ENCODE peak calls at places on chromosome 11, in four cellular contexts. One of them, this sample, is unnamed.

GRCh38 chr11:77547863-77548551 is 41.7 kb upstream of the AQP11 start:
- DNase-seq in fibroblast of pulmonary artery: peak; percentile 81
- DNase-seq in HCT116: peak; percentile 37
- DNase-seq in heart left ventricle: no peak
- DNase-seq in this sample: peak; percentile 68

GRCh38 chr11:115469361-115469760 is 34.9 kb downstream of the CADM1 start:
- DNase-seq in fibroblast of pulmonary artery: no peak
- DNase-seq in HCT116: no peak
- DNase-seq in heart left ventricle: no peak
- DNase-seq in this sample: peak; percentile 7

GRCh38 chr11:128448981-128449713 is 138.2 kb downstream of the ETS1 start:
- DNase-seq in fibroblast of pulmonary artery: no peak
- DNase-seq in HCT116: no peak
- DNase-seq in heart left ventricle: no peak
- DNase-seq in this sample: no peak

GRCh38 chr11:12455938-12456337 is 78.6 kb downstream of the PARVA start:
- DNase-seq in fibroblast of pulmonary artery: peak; percentile 60
- DNase-seq in HCT116: no peak
- DNase-seq in heart left ventricle: no peak
- DNase-seq in this sample: no peak

GRCh38 chr11:61004037-61004641 is 32.7 kb downstream of the CD6 start:
- DNase-seq in fibroblast of pulmonary artery: peak; percentile 50
- DNase-seq in HCT116: no peak
- DNase-seq in heart left ventricle: no peak
- DNase-seq in this sample: no peak

GRCh38 chr11:65791719-65792213 is 4.9 kb downstream of the OVOL1 start:
- DNase-seq in fibroblast of pulmonary artery: no peak
- DNase-seq in HCT116: no peak
- DNase-seq in heart left ventricle: peak; percentile 59
- DNase-seq in this sample: peak; percentile 80

GRCh38 chr11:73204711-73205121 is 13.4 kb upstream of the P2RY2 start:
- DNase-seq in fibroblast of pulmonary artery: no peak
- DNase-seq in HCT116: no peak
- DNase-seq in heart left ventricle: peak; percentile 70
- DNase-seq in this sample: no peak

GRCh38 chr11:60700689-60701508 is 1.5 kb downstream of the MS4A8 start:
- DNase-seq in fibroblast of pulmonary artery: peak; percentile 11
- DNase-seq in HCT116: peak; percentile 35
- DNase-seq in heart left ventricle: no peak
- DNase-seq in this sample: peak; percentile 49

GRCh38 chr11:77407613-77408012 is 66.3 kb downstream of the PAK1 start:
- DNase-seq in fibroblast of pulmonary artery: peak; percentile 85
- DNase-seq in HCT116: peak; percentile 51
- DNase-seq in heart left ventricle: no peak
- DNase-seq in this sample: no peak

GRCh38 chr11:8389034-8389996 is 125.6 kb upstream of the LMO1 start:
- DNase-seq in fibroblast of pulmonary artery: no peak
- DNase-seq in HCT116: no peak
- DNase-seq in heart left ventricle: no peak
- DNase-seq in this sample: no peak

GRCh38 chr11:2443881-2444300 is 423 bp downstream of the TRPM5 start:
- DNase-seq in fibroblast of pulmonary artery: no peak
- DNase-seq in HCT116: no peak
- DNase-seq in heart left ventricle: peak; percentile 60
- DNase-seq in this sample: no peak

GRCh38 chr11:99631618-99632017 is 610.9 kb downstream of the CNTN5 start:
- DNase-seq in fibroblast of pulmonary artery: no peak
- DNase-seq in HCT116: no peak
- DNase-seq in heart left ventricle: no peak
- DNase-seq in this sample: no peak

GRCh38 chr11:35796542-35796941 is 134.0 kb downstream of the TRIM44 start:
- DNase-seq in fibroblast of pulmonary artery: peak; percentile 39
- DNase-seq in HCT116: no peak
- DNase-seq in heart left ventricle: no peak
- DNase-seq in this sample: no peak

GRCh38 chr11:86802601-86803051 is 2.3 kb downstream of the PRSS23 start:
- DNase-seq in fibroblast of pulmonary artery: peak; percentile 68
- DNase-seq in HCT116: peak; percentile 53
- DNase-seq in heart left ventricle: no peak
- DNase-seq in this sample: no peak

GRCh38 chr11:119693253-119693815 is 35.7 kb downstream of the NECTIN1 start:
- DNase-seq in fibroblast of pulmonary artery: no peak
- DNase-seq in HCT116: no peak
- DNase-seq in heart left ventricle: no peak
- DNase-seq in this sample: no peak

GRCh38 chr11:116193321-116194114 is 579.3 kb downstream of the BUD13 start:
- DNase-seq in fibroblast of pulmonary artery: peak; percentile 55
- DNase-seq in HCT116: no peak
- DNase-seq in heart left ventricle: no peak
- DNase-seq in this sample: no peak

GRCh38 chr11:113526521-113526920 is 51.3 kb upstream of the DRD2 start:
- DNase-seq in fibroblast of pulmonary artery: no peak
- DNase-seq in HCT116: no peak
- DNase-seq in heart left ventricle: no peak
- DNase-seq in this sample: no peak

GRCh38 chr11:83641511-83641910 is 355.3 kb upstream of the CCDC90B start:
- DNase-seq in fibroblast of pulmonary artery: peak; percentile 11
- DNase-seq in HCT116: no peak
- DNase-seq in heart left ventricle: no peak
- DNase-seq in this sample: no peak

GRCh38 chr11:126415669-126416420 is 60.4 kb downstream of the ST3GAL4 start:
- DNase-seq in fibroblast of pulmonary artery: peak; percentile 78
- DNase-seq in HCT116: no peak
- DNase-seq in heart left ventricle: peak; percentile 84
- DNase-seq in this sample: no peak

GRCh38 chr11:111939836-111940604 is 2.9 kb downstream of the DIXDC1 start:
- DNase-seq in fibroblast of pulmonary artery: peak; percentile 76
- DNase-seq in HCT116: no peak
- DNase-seq in heart left ventricle: no peak
- DNase-seq in this sample: no peak

GRCh38 chr11:121067912-121068652 is 33.0 kb upstream of the TECTA start:
- DNase-seq in fibroblast of pulmonary artery: no peak
- DNase-seq in HCT116: no peak
- DNase-seq in heart left ventricle: no peak
- DNase-seq in this sample: no peak

GRCh38 chr11:109934151-109934550 is 159.0 kb upstream of the ZC3H12C start:
- DNase-seq in fibroblast of pulmonary artery: no peak
- DNase-seq in HCT116: no peak
- DNase-seq in heart left ventricle: no peak
- DNase-seq in this sample: no peak

GRCh38 chr11:67506426-67507032 is 1.4 kb upstream of the PITPNM1 start:
- DNase-seq in fibroblast of pulmonary artery: no peak
- DNase-seq in HCT116: no peak
- DNase-seq in heart left ventricle: peak; percentile 56
- DNase-seq in this sample: no peak
- TF ChIP-seq CTCF in fibroblast of pulmonary artery: no peak
- TF ChIP-seq CTCF in HCT116: no peak
- TF ChIP-seq CTCF in heart left ventricle: peak; percentile 4
- TF ChIP-seq CTCF in this sample: no peak

GRCh38 chr11:64649304-64649703 is 58.3 kb downstream of the SLC22A12 start:
- DNase-seq in fibroblast of pulmonary artery: peak; percentile 27
- DNase-seq in HCT116: peak; percentile 24
- DNase-seq in heart left ventricle: no peak
- DNase-seq in this sample: peak; percentile 61
- TF ChIP-seq CTCF in fibroblast of pulmonary artery: peak; percentile 55
- TF ChIP-seq CTCF in HCT116: peak; percentile 86
- TF ChIP-seq CTCF in heart left ventricle: peak; percentile 41
- TF ChIP-seq CTCF in this sample: peak; percentile 55

GRCh38 chr11:18270102-18270501 is 4.0 kb downstream of the SAA1 start:
- DNase-seq in fibroblast of pulmonary artery: no peak
- DNase-seq in HCT116: no peak
- DNase-seq in heart left ventricle: no peak
- DNase-seq in this sample: no peak
- TF ChIP-seq CTCF in fibroblast of pulmonary artery: no peak
- TF ChIP-seq CTCF in HCT116: no peak
- TF ChIP-seq CTCF in heart left ventricle: no peak
- TF ChIP-seq CTCF in this sample: no peak

GRCh38 chr11:69909561-69910518 is 90.6 kb upstream of the FGF3 start:
- DNase-seq in fibroblast of pulmonary artery: no peak
- DNase-seq in HCT116: no peak
- DNase-seq in heart left ventricle: peak; percentile 68
- DNase-seq in this sample: no peak
- TF ChIP-seq CTCF in fibroblast of pulmonary artery: peak; percentile 62
- TF ChIP-seq CTCF in HCT116: no peak
- TF ChIP-seq CTCF in heart left ventricle: peak; percentile 57
- TF ChIP-seq CTCF in this sample: peak; percentile 67

GRCh38 chr11:93775289-93775688 is 8.8 kb upstream of the MED17 start:
- DNase-seq in fibroblast of pulmonary artery: peak; percentile 9
- DNase-seq in HCT116: peak; percentile 18
- DNase-seq in heart left ventricle: no peak
- DNase-seq in this sample: no peak
- TF ChIP-seq CTCF in fibroblast of pulmonary artery: peak; percentile 28
- TF ChIP-seq CTCF in HCT116: peak; percentile 14
- TF ChIP-seq CTCF in heart left ventricle: no peak
- TF ChIP-seq CTCF in this sample: peak; percentile 15

DNA sequence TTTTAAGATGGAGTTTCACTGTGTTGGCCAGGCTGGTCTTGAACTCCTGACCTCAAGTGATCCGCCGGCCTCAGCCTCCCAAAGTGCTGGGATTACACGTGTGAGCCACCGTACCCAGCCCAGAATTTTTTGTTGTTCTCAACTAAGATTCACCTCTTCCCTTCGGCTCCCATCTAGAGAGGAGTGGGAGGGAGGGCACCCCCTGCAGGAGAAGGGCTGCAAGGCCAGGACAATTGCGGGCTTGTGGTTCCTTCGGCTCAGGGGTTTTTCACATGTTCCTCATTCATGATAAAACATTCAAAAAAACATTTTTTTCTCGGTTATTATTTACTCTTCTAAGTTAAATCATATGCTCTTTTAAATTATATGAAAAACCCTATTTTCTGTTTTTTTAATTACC is 201.1 kb upstream of the LRRC4C start:
- DNase-seq in fibroblast of pulmonary artery: no peak
- DNase-seq in HCT116: no peak
- DNase-seq in heart left ventricle: no peak
- DNase-seq in this sample: no peak
- TF ChIP-seq CTCF in fibroblast of pulmonary artery: peak; percentile 2
- TF ChIP-seq CTCF in HCT116: no peak
- TF ChIP-seq CTCF in heart left ventricle: no peak
- TF ChIP-seq CTCF in this sample: peak; percentile 11